ENCODE peak calls at places on chromosomes 1 and 21, in four cellular contexts. One of them, this sample, is unnamed.

GRCh38 chr1:1418464-1419362 is 2.4 kb downstream of the ANKRD65 start:
- DNase-seq in K562: no peak
- DNase-seq in HepG2: no peak
- DNase-seq in GM12878: no peak
- DNase-seq in this sample: no peak

GRCh38 chr1:44019398-44020044 is 11.7 kb downstream of the SLC6A9 start:
- DNase-seq in K562: no peak
- DNase-seq in HepG2: no peak
- DNase-seq in GM12878: no peak
- DNase-seq in this sample: no peak

GRCh38 chr1:156840880-156841279 is 18.0 kb downstream of the INSRR start:
- DNase-seq in K562: no peak
- DNase-seq in HepG2: no peak
- DNase-seq in GM12878: no peak
- DNase-seq in this sample: no peak

GRCh38 chr1:114089502-114090138 is 64.0 kb downstream of the SYT6 start:
- DNase-seq in K562: no peak
- DNase-seq in HepG2: no peak
- DNase-seq in GM12878: no peak
- DNase-seq in this sample: no peak

GRCh38 chr21:26170471-26171309 is at the start of gene APP:
- DNase-seq in K562: peak
- DNase-seq in HepG2: peak
- DNase-seq in GM12878: no peak
- DNase-seq in this sample: peak

GRCh38 chr1:89894210-89894668 is 73.4 kb downstream of the LRRC8D start:
- DNase-seq in K562: no peak
- DNase-seq in HepG2: no peak
- DNase-seq in GM12878: no peak
- DNase-seq in this sample: no peak

GRCh38 chr1:207026177-207026576 is 6.4 kb downstream of the C1orf116 start:
- DNase-seq in K562: no peak
- DNase-seq in HepG2: no peak
- DNase-seq in GM12878: no peak
- DNase-seq in this sample: no peak

GRCh38 chr1:59043796-59044195 is 253.1 kb upstream of the FGGY start:
- DNase-seq in K562: peak
- DNase-seq in HepG2: peak
- DNase-seq in GM12878: no peak
- DNase-seq in this sample: no peak

DNA sequence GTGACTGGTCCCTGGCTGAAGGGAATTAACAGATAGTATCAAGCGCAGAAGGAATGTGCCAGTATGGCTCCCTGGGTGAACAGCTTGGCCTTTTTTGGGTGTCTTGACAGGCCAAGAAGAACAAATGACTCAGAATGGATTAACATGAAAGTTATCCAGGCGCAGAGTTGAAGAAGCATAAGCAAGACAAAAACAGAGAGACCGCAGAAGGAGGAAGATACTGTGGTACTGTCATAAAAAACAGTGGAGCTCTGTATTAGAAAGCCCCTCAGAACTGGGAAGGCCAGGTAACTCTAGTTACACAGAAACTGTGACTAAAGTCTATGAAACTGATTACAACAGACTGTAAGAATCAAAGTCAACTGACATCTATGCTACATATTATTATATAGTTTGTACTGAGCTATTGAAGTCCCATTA is 3.8 kb downstream of the RGS1 start:
- DNase-seq in K562: no peak
- DNase-seq in HepG2: no peak
- DNase-seq in GM12878: no peak
- DNase-seq in this sample: no peak
- TF ChIP-seq BHLHE40 in K562: no peak
- TF ChIP-seq BHLHE40 in HepG2: no peak
- TF ChIP-seq BHLHE40 in GM12878: no peak
- TF ChIP-seq BHLHE40 in this sample: no peak

GRCh38 chr1:231625975-231626534 is 535 bp upstream of the DISC1 start:
- DNase-seq in K562: no peak
- DNase-seq in HepG2: no peak
- DNase-seq in GM12878: no peak
- DNase-seq in this sample: no peak

GRCh38 chr1:231629132-231629531 is 2.5 kb downstream of the DISC1 start:
- DNase-seq in K562: peak
- DNase-seq in HepG2: no peak
- DNase-seq in GM12878: no peak
- DNase-seq in this sample: no peak

GRCh38 chr1:231626535-231626950 is at the start of gene DISC1:
- DNase-seq in K562: peak
- DNase-seq in HepG2: peak
- DNase-seq in GM12878: no peak
- DNase-seq in this sample: peak

GRCh38 chr1:231626951-231627614 is 493 bp downstream of the DISC1 start:
- DNase-seq in K562: no peak
- DNase-seq in HepG2: peak
- DNase-seq in GM12878: no peak
- DNase-seq in this sample: peak

GRCh38 chr1:231628207-231628876 is 1.8 kb downstream of the DISC1 start:
- DNase-seq in K562: no peak
- DNase-seq in HepG2: peak
- DNase-seq in GM12878: no peak
- DNase-seq in this sample: no peak
- TF ChIP-seq SP1 in K562: no peak
- TF ChIP-seq SP1 in HepG2: no peak
- TF ChIP-seq SP1 in GM12878: no peak
- TF ChIP-seq SP1 in this sample: no peak

GRCh38 chr1:41239988-41240610 is 2.0 kb downstream of the SCMH1 start:
- DNase-seq in K562: no peak
- DNase-seq in HepG2: peak
- DNase-seq in GM12878: no peak
- DNase-seq in this sample: peak
- TF ChIP-seq BHLHE40 in K562: no peak
- TF ChIP-seq BHLHE40 in HepG2: no peak
- TF ChIP-seq BHLHE40 in GM12878: no peak
- TF ChIP-seq BHLHE40 in this sample: no peak

DNA sequence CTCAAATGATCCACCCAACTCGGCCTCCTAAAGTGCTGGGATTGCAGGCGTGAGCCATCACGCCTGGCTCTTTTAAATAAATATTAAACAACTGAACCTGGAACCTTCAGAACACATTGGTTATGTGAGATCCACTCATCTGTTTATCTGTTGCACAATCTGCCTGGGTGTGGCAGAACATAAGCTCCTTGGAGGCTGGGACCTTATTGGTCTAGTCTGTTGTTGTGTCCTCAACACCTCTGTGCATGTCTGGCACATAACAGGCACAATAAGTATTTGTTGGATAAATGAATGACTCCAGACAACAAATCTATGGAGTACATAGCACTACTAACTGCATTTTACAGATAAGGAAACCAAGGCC is 4.1 kb upstream of the NBL1 start:
- DNase-seq in K562: no peak
- DNase-seq in HepG2: peak
- DNase-seq in GM12878: no peak
- DNase-seq in this sample: no peak
- TF ChIP-seq SP1 in K562: no peak
- TF ChIP-seq SP1 in HepG2: no peak
- TF ChIP-seq SP1 in GM12878: no peak
- TF ChIP-seq SP1 in this sample: no peak

GRCh38 chr21:45294509-45295291 is 7.0 kb upstream of the POFUT2 start:
- DNase-seq in K562: no peak
- DNase-seq in HepG2: no peak
- DNase-seq in GM12878: no peak
- DNase-seq in this sample: peak

GRCh38 chr21:45292399-45293213 is 4.9 kb upstream of the POFUT2 start:
- DNase-seq in K562: peak
- DNase-seq in HepG2: peak
- DNase-seq in GM12878: no peak
- DNase-seq in this sample: peak

GRCh38 chr21:45295576-45296365 is 8.1 kb upstream of the POFUT2 start:
- DNase-seq in K562: no peak
- DNase-seq in HepG2: no peak
- DNase-seq in GM12878: no peak
- DNase-seq in this sample: no peak

GRCh38 chr21:45293214-45293725 is 5.6 kb upstream of the POFUT2 start:
- DNase-seq in K562: no peak
- DNase-seq in HepG2: no peak
- DNase-seq in GM12878: no peak
- DNase-seq in this sample: no peak

GRCh38 chr21:45293726-45294401 is 6.2 kb upstream of the POFUT2 start:
- DNase-seq in K562: no peak
- DNase-seq in HepG2: no peak
- DNase-seq in GM12878: no peak
- DNase-seq in this sample: no peak
- TF ChIP-seq BHLHE40 in K562: no peak
- TF ChIP-seq BHLHE40 in HepG2: no peak
- TF ChIP-seq BHLHE40 in GM12878: no peak
- TF ChIP-seq BHLHE40 in this sample: no peak

GRCh38 chr21:43864806-43865470 is at the start of gene AGPAT3:
- DNase-seq in K562: peak
- DNase-seq in HepG2: no peak
- DNase-seq in GM12878: no peak
- DNase-seq in this sample: peak

GRCh38 chr21:43866233-43866632 is 1.2 kb downstream of the AGPAT3 start:
- DNase-seq in K562: peak
- DNase-seq in HepG2: no peak
- DNase-seq in GM12878: no peak
- DNase-seq in this sample: peak

GRCh38 chr21:43864313-43864805 is 664 bp upstream of the AGPAT3 start:
- DNase-seq in K562: peak
- DNase-seq in HepG2: no peak
- DNase-seq in GM12878: no peak
- DNase-seq in this sample: no peak

GRCh38 chr21:43866659-43867331 is 1.8 kb downstream of the AGPAT3 start:
- DNase-seq in K562: peak
- DNase-seq in HepG2: peak
- DNase-seq in GM12878: peak
- DNase-seq in this sample: no peak

DNA sequence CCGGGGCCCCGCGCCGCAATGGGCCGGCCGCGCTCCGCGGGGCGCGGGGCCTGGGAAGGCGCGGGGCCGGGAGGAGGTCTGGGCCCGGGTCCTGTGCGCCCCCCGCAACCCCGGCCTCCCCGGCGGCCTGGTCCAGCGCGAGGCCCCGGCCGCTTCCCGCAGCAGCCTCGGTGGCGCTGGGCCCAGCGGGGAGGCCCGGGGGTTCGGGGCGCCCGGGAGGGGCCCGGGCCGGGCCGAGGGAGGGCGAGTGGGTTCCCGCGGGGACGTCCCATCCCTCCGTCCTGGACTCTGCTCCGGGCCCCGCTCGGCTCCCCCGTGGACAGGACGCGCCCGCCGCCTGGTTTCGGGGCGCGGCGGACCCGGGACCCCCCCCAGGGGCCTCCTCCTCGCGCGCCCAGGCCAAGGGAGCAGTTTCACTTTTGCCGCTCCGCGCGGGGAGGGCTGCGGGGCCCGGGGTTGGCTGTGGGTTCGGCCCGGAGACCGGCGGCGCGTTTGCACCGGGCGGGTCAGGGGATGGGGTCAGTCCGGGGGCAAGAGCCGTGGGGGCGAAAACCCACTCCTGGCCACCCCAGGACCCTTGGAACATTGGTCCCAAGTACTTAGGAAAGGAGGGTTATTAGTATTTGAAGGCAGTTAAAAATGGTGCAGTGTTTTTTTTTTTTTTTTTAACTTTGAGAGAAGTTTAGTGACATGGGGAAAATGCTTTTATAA is 603 bp downstream of the AGPAT3 start:
- DNase-seq in K562: peak
- DNase-seq in HepG2: no peak
- DNase-seq in GM12878: no peak
- DNase-seq in this sample: peak
- TF ChIP-seq SP1 in K562: no peak
- TF ChIP-seq SP1 in HepG2: no peak
- TF ChIP-seq SP1 in GM12878: no peak
- TF ChIP-seq SP1 in this sample: no peak

GRCh38 chr21:29721964-29722363 is 217.8 kb downstream of the GRIK1 start:
- DNase-seq in K562: no peak
- DNase-seq in HepG2: no peak
- DNase-seq in GM12878: no peak
- DNase-seq in this sample: no peak

GRCh38 chr21:29717659-29718058 is 222.1 kb downstream of the GRIK1 start:
- DNase-seq in K562: no peak
- DNase-seq in HepG2: no peak
- DNase-seq in GM12878: no peak
- DNase-seq in this sample: no peak

GRCh38 chr21:29721242-29721641 is 218.6 kb downstream of the GRIK1 start:
- DNase-seq in K562: no peak
- DNase-seq in HepG2: no peak
- DNase-seq in GM12878: no peak
- DNase-seq in this sample: no peak

GRCh38 chr21:29718081-29718815 is 221.5 kb downstream of the GRIK1 start:
- DNase-seq in K562: no peak
- DNase-seq in HepG2: no peak
- DNase-seq in GM12878: no peak
- DNase-seq in this sample: no peak

GRCh38 chr21:29719561-29719960 is 220.2 kb downstream of the GRIK1 start:
- DNase-seq in K562: no peak
- DNase-seq in HepG2: no peak
- DNase-seq in GM12878: no peak
- DNase-seq in this sample: no peak
- TF ChIP-seq BHLHE40 in K562: no peak
- TF ChIP-seq BHLHE40 in HepG2: no peak
- TF ChIP-seq BHLHE40 in GM12878: no peak
- TF ChIP-seq BHLHE40 in this sample: no peak